ENCODE peak calls at places on chromosomes 7 and 10, in four cellular contexts. One of them, this sample, is unnamed. For H3K4me1, the result is how much of the 10 kb centered on the place peaks cover.

GRCh38 chr10:96960872-96961271 is 128.8 kb downstream of the LCOR start:
- DNase-seq in SJSA1: no peak
- DNase-seq in astrocyte: peak
- DNase-seq in breast epithelium: no peak
- DNase-seq in this sample: no peak

GRCh38 chr10:46524471-46525176 is 31.8 kb downstream of the GPRIN2 start:
- DNase-seq in breast epithelium: no peak
- DNase-seq in astrocyte: peak
- DNase-seq in SJSA1: peak
- DNase-seq in this sample: no peak

GRCh38 chr7:137820677-137821420 is 25.9 kb downstream of the DGKI start:
- DNase-seq in breast epithelium: peak
- DNase-seq in astrocyte: peak
- DNase-seq in SJSA1: no peak
- DNase-seq in this sample: no peak

GRCh38 chr10:60664859-60665258 is 113.4 kb upstream of the CDK1 start:
- DNase-seq in SJSA1: no peak
- DNase-seq in breast epithelium: no peak
- DNase-seq in astrocyte: no peak
- DNase-seq in this sample: no peak

GRCh38 chr10:50740351-50740688 is 584 bp downstream of the ASAH2B start:
- DNase-seq in astrocyte: peak
- DNase-seq in SJSA1: peak
- DNase-seq in breast epithelium: no peak
- DNase-seq in this sample: no peak

GRCh38 chr10:52368725-52369124 is 54.6 kb downstream of the DKK1 start:
- DNase-seq in astrocyte: no peak
- DNase-seq in breast epithelium: no peak
- DNase-seq in SJSA1: no peak
- DNase-seq in this sample: no peak

GRCh38 chr10:73251683-73252444 is 580 bp downstream of the MRPS16 start:
- DNase-seq in astrocyte: peak
- DNase-seq in breast epithelium: no peak
- DNase-seq in SJSA1: no peak
- DNase-seq in this sample: no peak

GRCh38 chr7:95907337-95907736 is 135.0 kb downstream of the DYNC1I1 start:
- DNase-seq in astrocyte: no peak
- DNase-seq in SJSA1: no peak
- DNase-seq in breast epithelium: no peak
- DNase-seq in this sample: no peak

GRCh38 chr10:77104459-77104980 is 533.1 kb downstream of the KCNMA1 start:
- DNase-seq in breast epithelium: no peak
- DNase-seq in astrocyte: peak
- DNase-seq in SJSA1: no peak
- DNase-seq in this sample: no peak

GRCh38 chr10:79250259-79250658 is 97.0 kb upstream of the PPIF start:
- DNase-seq in astrocyte: no peak
- DNase-seq in breast epithelium: no peak
- DNase-seq in SJSA1: no peak
- DNase-seq in this sample: no peak

GRCh38 chr7:48090095-48090805 is 1.2 kb downstream of the UPP1 start:
- DNase-seq in breast epithelium: no peak
- DNase-seq in SJSA1: no peak
- DNase-seq in astrocyte: peak
- DNase-seq in this sample: no peak

GRCh38 chr10:77600640-77601039 is 37.0 kb downstream of the KCNMA1 start:
- DNase-seq in SJSA1: no peak
- DNase-seq in astrocyte: no peak
- DNase-seq in breast epithelium: no peak
- DNase-seq in this sample: no peak

GRCh38 chr10:811781-812180 is 119.7 kb downstream of the LARP4B start:
- DNase-seq in breast epithelium: no peak
- DNase-seq in astrocyte: peak
- DNase-seq in SJSA1: no peak
- DNase-seq in this sample: no peak

GRCh38 chr10:28833313-28833712 is 156.0 kb downstream of the BAMBI start:
- DNase-seq in astrocyte: no peak
- DNase-seq in breast epithelium: no peak
- DNase-seq in SJSA1: no peak
- DNase-seq in this sample: no peak

GRCh38 chr7:12712236-12712635 is 24.8 kb downstream of the ARL4A start:
- DNase-seq in astrocyte: no peak
- DNase-seq in breast epithelium: no peak
- DNase-seq in SJSA1: no peak
- DNase-seq in this sample: no peak

GRCh38 chr7:157850481-157851444 is 514.0 kb downstream of the DNAJB6 start:
- DNase-seq in breast epithelium: no peak
- DNase-seq in astrocyte: no peak
- DNase-seq in SJSA1: no peak
- DNase-seq in this sample: no peak

GRCh38 chr7:101702362-101702850 is 73.3 kb upstream of the MYL10 start:
- DNase-seq in SJSA1: no peak
- DNase-seq in astrocyte: no peak
- DNase-seq in breast epithelium: no peak
- DNase-seq in this sample: no peak

GRCh38 chr7:39240864-39241263 is 263.2 kb downstream of the POU6F2 start:
- DNase-seq in SJSA1: no peak
- DNase-seq in breast epithelium: no peak
- DNase-seq in astrocyte: no peak
- DNase-seq in this sample: no peak

DNA sequence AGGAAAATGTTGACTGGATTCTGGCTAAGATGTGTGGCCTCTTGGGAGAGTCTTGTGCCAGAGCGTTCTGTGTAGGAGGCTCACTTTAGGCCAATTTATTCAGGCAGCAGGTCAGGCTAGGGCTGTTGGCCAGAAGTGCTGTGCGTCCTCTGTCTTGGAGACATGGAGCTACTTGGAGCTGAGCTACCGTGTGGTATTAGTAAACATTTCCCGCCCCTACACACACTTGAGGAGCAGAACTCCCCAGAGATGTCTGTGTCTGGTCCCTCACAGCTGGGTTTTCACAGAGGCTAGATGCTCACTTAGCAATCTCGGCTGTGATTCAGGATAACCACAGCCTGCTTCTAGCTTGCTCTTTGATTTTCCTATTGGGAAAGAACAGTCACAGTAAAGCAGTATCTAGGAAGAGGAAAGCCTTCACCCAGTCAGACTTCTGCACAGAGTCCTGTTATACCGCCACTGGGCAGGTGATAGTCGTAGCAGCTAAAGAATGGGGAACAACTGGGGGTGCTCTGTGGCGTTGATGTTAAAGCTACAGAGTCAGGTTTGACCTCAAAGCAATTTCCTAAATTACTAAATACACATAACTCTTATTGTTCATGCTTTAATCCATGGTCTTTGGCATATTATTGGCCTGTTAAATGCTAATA is 86.7 kb downstream of the MDFIC start:
- DNase-seq in astrocyte: peak
- DNase-seq in breast epithelium: peak
- DNase-seq in SJSA1: no peak
- DNase-seq in this sample: no peak
- H3K4me1 ChIP-seq in astrocyte: under half
- H3K4me1 ChIP-seq in breast epithelium: under half
- H3K4me1 ChIP-seq in SJSA1: under half
- H3K4me1 ChIP-seq in this sample: half or more

DNA sequence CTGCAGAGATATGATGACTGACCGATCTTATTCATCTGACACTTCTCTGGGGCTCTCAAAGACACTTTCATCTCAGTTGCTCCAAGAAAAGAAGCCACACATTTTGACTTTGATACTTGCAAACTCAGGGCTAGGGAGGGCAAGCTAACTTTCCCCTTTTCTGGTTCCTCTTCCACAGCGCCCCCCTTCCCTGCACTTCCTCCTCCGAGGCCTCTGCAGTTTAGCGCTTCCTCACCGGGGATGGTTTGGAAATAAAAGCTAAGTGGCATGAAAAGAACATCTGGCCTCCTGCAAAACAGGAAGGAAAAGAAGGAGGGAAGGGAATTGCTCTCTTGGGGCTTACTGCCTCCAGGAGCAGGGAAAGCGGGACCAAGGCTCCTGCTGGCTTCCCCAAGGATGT is 42.4 kb downstream of the PRKCQ start:
- DNase-seq in breast epithelium: no peak
- DNase-seq in astrocyte: no peak
- DNase-seq in SJSA1: no peak
- DNase-seq in this sample: no peak
- H3K4me1 ChIP-seq in breast epithelium: under half
- H3K4me1 ChIP-seq in astrocyte: under half
- H3K4me1 ChIP-seq in SJSA1: under half
- H3K4me1 ChIP-seq in this sample: under half

GRCh38 chr7:128891110-128891941 is 19.2 kb downstream of the KCP start:
- DNase-seq in SJSA1: no peak
- DNase-seq in breast epithelium: no peak
- DNase-seq in astrocyte: no peak
- DNase-seq in this sample: no peak

GRCh38 chr7:128890306-128891109 is 20.0 kb downstream of the KCP start:
- DNase-seq in breast epithelium: no peak
- DNase-seq in astrocyte: no peak
- DNase-seq in SJSA1: no peak
- DNase-seq in this sample: no peak

GRCh38 chr7:128893251-128894100 is 17.0 kb downstream of the KCP start:
- DNase-seq in breast epithelium: no peak
- DNase-seq in astrocyte: no peak
- DNase-seq in SJSA1: no peak
- DNase-seq in this sample: no peak

GRCh38 chr7:128892521-128893250 is 17.8 kb downstream of the KCP start:
- DNase-seq in SJSA1: no peak
- DNase-seq in astrocyte: no peak
- DNase-seq in breast epithelium: no peak
- DNase-seq in this sample: no peak

GRCh38 chr7:128891942-128892269 is 18.6 kb downstream of the KCP start:
- DNase-seq in breast epithelium: no peak
- DNase-seq in astrocyte: no peak
- DNase-seq in SJSA1: no peak
- DNase-seq in this sample: no peak
- H3K4me1 ChIP-seq in breast epithelium: under half
- H3K4me1 ChIP-seq in astrocyte: under half
- H3K4me1 ChIP-seq in SJSA1: under half
- H3K4me1 ChIP-seq in this sample: under half

GRCh38 chr7:18434171-18434570 is 61.4 kb upstream of the HDAC9 start:
- DNase-seq in astrocyte: no peak
- DNase-seq in breast epithelium: no peak
- DNase-seq in SJSA1: no peak
- DNase-seq in this sample: no peak

GRCh38 chr7:18440934-18441333 is 54.6 kb upstream of the HDAC9 start:
- DNase-seq in SJSA1: no peak
- DNase-seq in breast epithelium: no peak
- DNase-seq in astrocyte: no peak
- DNase-seq in this sample: no peak

DNA sequence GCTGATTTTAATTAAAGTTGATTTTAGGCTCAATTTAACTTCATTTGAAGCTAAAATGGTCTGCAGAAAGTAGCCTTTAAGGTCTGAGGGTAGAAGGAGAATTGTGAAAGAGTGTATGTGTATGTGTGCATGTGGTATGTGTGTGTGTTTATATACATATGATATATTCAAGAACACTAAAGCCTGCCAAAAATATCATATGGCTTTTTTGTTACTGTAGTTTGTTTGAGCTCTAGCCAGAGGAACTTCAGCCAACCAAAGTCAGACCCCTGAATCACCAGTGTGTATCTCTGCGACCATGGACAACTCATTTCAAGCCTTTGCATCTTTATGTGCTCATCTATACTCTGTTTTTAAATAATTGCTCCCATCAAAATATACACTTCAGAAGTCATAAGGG is 58.5 kb upstream of the HDAC9 start:
- DNase-seq in SJSA1: no peak
- DNase-seq in breast epithelium: no peak
- DNase-seq in astrocyte: no peak
- DNase-seq in this sample: no peak
- H3K4me1 ChIP-seq in SJSA1: under half
- H3K4me1 ChIP-seq in breast epithelium: under half
- H3K4me1 ChIP-seq in astrocyte: under half
- H3K4me1 ChIP-seq in this sample: under half

DNA sequence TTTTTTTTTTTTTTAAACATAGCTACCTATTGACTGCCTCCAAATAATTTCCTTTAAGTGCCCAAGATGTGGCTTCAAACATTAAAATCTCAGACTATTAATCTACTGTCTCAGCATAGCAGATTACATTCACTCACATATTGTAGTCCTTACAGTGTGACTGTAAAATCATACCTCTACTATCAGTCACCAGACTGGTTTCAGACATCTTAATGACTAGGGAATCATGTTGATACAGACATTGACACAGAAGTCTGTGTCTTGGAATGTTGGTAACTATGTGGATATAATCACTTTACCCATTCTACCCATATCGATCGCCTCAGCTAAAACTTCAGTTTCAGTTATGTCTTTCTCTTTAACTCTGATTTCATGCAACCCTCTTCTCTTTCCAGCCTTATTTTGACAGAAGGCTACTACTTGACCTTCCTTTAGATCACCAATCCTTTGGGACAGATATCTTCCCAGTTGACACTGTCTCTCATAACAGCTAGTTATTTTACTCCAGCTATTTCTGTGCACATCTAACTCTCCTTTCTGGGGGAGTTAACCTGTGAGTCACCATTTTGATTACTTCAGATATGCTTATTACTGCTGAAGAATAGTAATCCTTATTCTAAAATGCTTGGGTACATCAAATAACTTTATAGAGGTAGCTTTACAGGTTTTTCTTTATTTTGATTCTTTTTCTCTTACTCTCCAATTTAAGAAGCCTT is 7.0 kb downstream of the TNKS2 start:
- DNase-seq in breast epithelium: no peak
- DNase-seq in SJSA1: no peak
- DNase-seq in astrocyte: no peak
- DNase-seq in this sample: no peak
- H3K4me1 ChIP-seq in breast epithelium: under half
- H3K4me1 ChIP-seq in SJSA1: under half
- H3K4me1 ChIP-seq in astrocyte: under half
- H3K4me1 ChIP-seq in this sample: under half

DNA sequence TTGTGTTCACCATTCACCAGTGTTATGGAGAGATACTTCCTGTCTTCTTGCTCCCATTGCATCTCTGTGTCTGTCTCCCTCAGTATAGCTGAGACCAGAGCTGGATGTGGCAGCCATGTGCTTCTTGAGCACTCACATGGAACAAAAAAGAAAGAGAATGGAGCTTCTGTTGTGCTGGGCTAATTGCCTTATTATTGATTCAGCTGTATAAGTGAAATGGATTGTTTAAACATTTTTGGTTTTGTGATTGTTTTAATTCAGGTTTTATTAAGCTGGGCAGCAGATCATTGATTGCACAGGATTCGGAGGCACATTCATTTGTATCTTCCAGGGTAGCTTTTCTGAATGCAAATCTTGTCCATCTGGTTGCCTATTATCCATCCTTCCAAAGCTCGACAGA is 119.9 kb downstream of the CCNY start:
- DNase-seq in breast epithelium: no peak
- DNase-seq in SJSA1: no peak
- DNase-seq in astrocyte: no peak
- DNase-seq in this sample: no peak
- H3K4me1 ChIP-seq in breast epithelium: under half
- H3K4me1 ChIP-seq in SJSA1: under half
- H3K4me1 ChIP-seq in astrocyte: under half
- H3K4me1 ChIP-seq in this sample: under half

This sample was measured in effector memory CD4-positive, alpha-beta T cell.